ENCODE peak calls at places on chromosomes 1 and 21, in nine cellular contexts. W, F, L, H, V, P, J, X and I are unnamed samples.

GRCh38 chr1:12798911-12799310 is 7.7 kb downstream of the PRAMEF1 start:
- DNase-seq in W (no peak), F (no peak), L (no peak), H (no peak), V (no peak), P (peak), J (no peak), X (peak), I (no peak)

GRCh38 chr1:159132271-159132881 is 39.0 kb upstream of the CADM3 start:
- DNase-seq in W (peak), F (peak), L (peak), H (peak), V (peak), P (peak), J (peak), X (no peak), I (peak)

GRCh38 chr1:54287176-54287650 is 87.2 kb downstream of the MRPL37 start:
- DNase-seq in W (peak), F (peak), L (no peak), H (peak), V (peak), P (no peak), J (no peak), X (no peak), I (peak)

GRCh38 chr1:43421976-43422750 is 31.6 kb downstream of the HYI start:
- DNase-seq in W (no peak), F (no peak), L (no peak), H (no peak), V (no peak), P (no peak), J (no peak), X (no peak), I (no peak)

GRCh38 chr21:38768385-38769071 is 37.2 kb upstream of the ETS2 start:
- DNase-seq in W (peak), F (no peak), L (peak), H (peak), V (no peak), P (peak), J (peak), X (no peak), I (no peak)

GRCh38 chr21:32424674-32425073 is 12.2 kb downstream of the EVA1C start:
- DNase-seq in W (no peak), F (no peak), L (no peak), H (peak), V (no peak), P (peak), J (no peak), X (no peak), I (no peak)

GRCh38 chr21:39655589-39655988 is 42.8 kb downstream of the B3GALT5 start:
- DNase-seq in W (no peak), F (no peak), L (no peak), H (no peak), V (no peak), P (no peak), J (no peak), X (no peak), I (no peak)

GRCh38 chr1:201149400-201149799 is 4.9 kb downstream of the TMEM9 start:
- DNase-seq in W (peak), F (no peak), L (peak), H (peak), V (no peak), P (peak), J (peak), X (no peak), I (no peak)

GRCh38 chr1:3599286-3599811 is 12.0 kb downstream of the MEGF6 start:
- DNase-seq in W (no peak), F (no peak), L (no peak), H (no peak), V (no peak), P (no peak), J (no peak), X (no peak), I (no peak)

GRCh38 chr1:119794856-119795255 is 16.4 kb downstream of the REG4 start:
- DNase-seq in W (peak), F (no peak), L (no peak), H (peak), V (no peak), P (no peak), J (no peak), X (peak), I (no peak)

GRCh38 chr1:221087919-221088318 is 208.7 kb downstream of the HLX start:
- DNase-seq in W (peak), F (no peak), L (no peak), H (peak), V (no peak), P (peak), J (no peak), X (no peak), I (no peak)

GRCh38 chr1:215648957-215649356 is 81.9 kb downstream of the KCTD3 start:
- DNase-seq in W (no peak), F (no peak), L (no peak), H (no peak), V (no peak), P (no peak), J (no peak), X (no peak), I (no peak)

GRCh38 chr1:231421616-231421970 is 494 bp downstream of the EGLN1 start:
- DNase-seq in W (peak), F (peak), L (no peak), H (peak), V (peak), P (peak), J (no peak), X (no peak), I (no peak)

GRCh38 chr1:84365225-84366221 is 32.8 kb upstream of the DNASE2B start:
- DNase-seq in W (peak), F (no peak), L (peak), H (peak), V (no peak), P (peak), J (no peak), X (no peak), I (no peak)

GRCh38 chr1:101438359-101438758 is 201.5 kb downstream of the S1PR1 start:
- DNase-seq in W (peak), F (peak), L (no peak), H (no peak), V (no peak), P (peak), J (peak), X (no peak), I (no peak)

GRCh38 chr1:68210027-68210426 is 22.3 kb downstream of the WLS start:
- DNase-seq in W (no peak), F (no peak), L (no peak), H (no peak), V (no peak), P (no peak), J (no peak), X (no peak), I (no peak)

GRCh38 chr1:228930479-228930957 is 195.2 kb downstream of the RHOU start:
- DNase-seq in W (no peak), F (no peak), L (no peak), H (no peak), V (no peak), P (no peak), J (no peak), X (no peak), I (no peak)

GRCh38 chr1:175482072-175482451 is 261.3 kb downstream of the TNR start:
- DNase-seq in W (no peak), F (no peak), L (no peak), H (no peak), V (no peak), P (no peak), J (no peak), X (no peak), I (no peak)

GRCh38 chr1:3597599-3597964 is 13.7 kb downstream of the MEGF6 start:
- DNase-seq in W (no peak), F (peak), L (no peak), H (no peak), V (no peak), P (no peak), J (peak), X (no peak), I (no peak)

GRCh38 chr1:20194224-20194623 is 7.9 kb upstream of the PLA2G2C start:
- DNase-seq in W (no peak), F (no peak), L (no peak), H (no peak), V (no peak), P (peak), J (no peak), X (no peak), I (no peak)

GRCh38 chr1:203173566-203173965 is 2.1 kb downstream of the MYBPH start:
- DNase-seq in W (no peak), F (peak), L (no peak), H (no peak), V (no peak), P (no peak), J (peak), X (no peak), I (no peak)

GRCh38 chr1:37940299-37940947 is 6.4 kb downstream of the INPP5B start:
- DNase-seq in W (no peak), F (peak), L (no peak), H (no peak), V (peak), P (no peak), J (no peak), X (no peak), I (no peak)

GRCh38 chr1:143691400-143691891 is 280.3 kb downstream of the FAM72C start:
- DNase-seq in W (peak), F (no peak), L (no peak), H (no peak), V (no peak), P (peak), J (peak), X (no peak), I (no peak)